ENCODE peak calls at places on chromosomes 7 and 10, in nine cellular contexts. I is HEK293T; K is activated CD8-positive, alpha-beta T cell treated with anti-CD3 and anti-CD28 coated beads, Interleukin-2, amount 10 ng/mL, durations not matched to agents 7 days and 5 days; X is heart right ventricle; A is Daoy; Q is Caki2; H is progenitor cell of endocrine pancreas; M is mesendoderm; T is posterior vena cava. J is an unnamed sample.
A peak's percentile ranks its signal among the peaks of the same experiment; 100 is the strongest.

GRCh38 chr7:26369519-26370385 is 78.1 kb downstream of the SNX10 start:
- DNase-seq in I (peak; percentile 59), K (peak; percentile 49), X (no peak), A (peak; percentile 70), Q (peak; percentile 62), H (peak; percentile 21), M (no peak), T (no peak), J (peak; percentile 83)

GRCh38 chr7:92631067-92631829 is 41.1 kb upstream of the FAM133B start:
- DNase-seq in I (no peak), K (peak; percentile 47), X (no peak), A (no peak), Q (peak; percentile 49), H (no peak), M (no peak), T (no peak), J (no peak)

GRCh38 chr7:107658467-107658866 is 2.2 kb upstream of the SLC26A4 start:
- DNase-seq in I (no peak), K (no peak), X (no peak), A (no peak), Q (no peak), H (no peak), M (no peak), T (no peak), J (no peak)

GRCh38 chr10:25831138-25831537 is 102.9 kb upstream of the MYO3A start:
- DNase-seq in I (no peak), K (no peak), X (no peak), A (no peak), Q (peak; percentile 63), H (no peak), M (no peak), T (no peak), J (no peak)

GRCh38 chr10:133114251-133114650 is 26.5 kb downstream of the ADGRA1 start:
- DNase-seq in I (no peak), K (no peak), X (no peak), A (no peak), Q (no peak), H (no peak), M (no peak), T (peak; percentile 62), J (no peak)

GRCh38 chr10:60314306-60314940 is 75.3 kb downstream of the ANK3 start:
- DNase-seq in I (no peak), K (no peak), X (no peak), A (peak; percentile 62), Q (peak; percentile 29), H (no peak), M (no peak), T (no peak), J (peak; percentile 43)

GRCh38 chr10:124032982-124033886 is 60.2 kb downstream of the CHST15 start:
- DNase-seq in I (no peak), K (no peak), X (no peak), A (peak; percentile 75), Q (no peak), H (no peak), M (peak; percentile 58), T (no peak), J (no peak)

GRCh38 chr10:24873281-24873683 is 79.1 kb downstream of the PRTFDC1 start:
- DNase-seq in I (no peak), K (no peak), X (no peak), A (peak; percentile 42), Q (no peak), H (no peak), M (peak; percentile 46), T (no peak), J (peak; percentile 71)

GRCh38 chr7:65307651-65308299 is 65.9 kb upstream of the ZNF92 start:
- DNase-seq in I (peak; percentile 75), K (peak; percentile 61), X (no peak), A (peak; percentile 81), Q (peak; percentile 27), H (peak; percentile 51), M (peak; percentile 89), T (no peak), J (peak; percentile 60)

GRCh38 chr10:124632566-124632965 is 111.6 kb downstream of the FAM53B start:
- DNase-seq in I (no peak), K (no peak), X (no peak), A (no peak), Q (no peak), H (no peak), M (no peak), T (no peak), J (no peak)

GRCh38 chr7:12909483-12909882 is 222.1 kb downstream of the ARL4A start:
- DNase-seq in I (no peak), K (no peak), X (no peak), A (no peak), Q (no peak), H (no peak), M (no peak), T (no peak), J (no peak)

GRCh38 chr7:52289247-52289646 is 746.2 kb upstream of the POM121L12 start:
- DNase-seq in I (no peak), K (no peak), X (no peak), A (no peak), Q (no peak), H (no peak), M (no peak), T (no peak), J (no peak)

GRCh38 chr7:27161721-27162547 is 3.4 kb downstream of the HOXA9 start:
- DNase-seq in I (no peak), K (no peak), X (no peak), A (no peak), Q (peak; percentile 62), H (no peak), M (no peak), T (peak; percentile 82), J (no peak)

GRCh38 chr10:33301097-33301789 is 33.2 kb downstream of the NRP1 start:
- DNase-seq in I (no peak), K (no peak), X (no peak), A (no peak), Q (no peak), H (no peak), M (no peak), T (no peak), J (no peak)

GRCh38 chr7:122312789-122313188 is 8.2 kb upstream of the FEZF1 start:
- DNase-seq in I (no peak), K (no peak), X (no peak), A (no peak), Q (no peak), H (no peak), M (no peak), T (no peak), J (no peak)

GRCh38 chr7:12139421-12139820 is 71.7 kb upstream of the TMEM106B start:
- DNase-seq in I (no peak), K (no peak), X (no peak), A (peak; percentile 63), Q (no peak), H (no peak), M (no peak), T (no peak), J (peak; percentile 40)